ENCODE peak calls at places on chromosomes 16 and 17, in nine cellular contexts. A is pulmonary artery endothelial cell; E is CD4-positive, alpha-beta memory T cell; X is T-helper 17 cell; N is A673; R is CD4-positive, alpha-beta T cell; W is endothelial cell; I is A549; U is NCI-H510A treated with DMSO at 0.1 percent for 48 hours. K is an unnamed sample.

GRCh38 chr17:74516561-74516960 is 14.7 kb downstream of the CD300LB start:
- DNase-seq in E (no peak), R (no peak), I (no peak), X (no peak), W (no peak), N (no peak), A (no peak), U (no peak), K (no peak)

GRCh38 chr16:47880653-47881052 is 275.1 kb downstream of the ABCC12 start:
- DNase-seq in E (no peak), A (no peak), X (no peak), R (no peak), U (no peak), W (no peak), I (no peak), N (no peak), K (no peak)

GRCh38 chr17:77445030-77445907 is 304.5 kb downstream of the SEC14L1 start:
- DNase-seq in I (no peak), W (no peak), U (no peak), X (peak; percentile 70), N (no peak), E (peak; percentile 94), R (peak; percentile 86), A (no peak), K (no peak)

GRCh38 chr17:74513987-74514631 is 17.2 kb downstream of the CD300LB start:
- DNase-seq in N (peak; percentile 52), R (peak; percentile 14), A (no peak), X (peak; percentile 11), W (peak; percentile 44), I (peak; percentile 87), E (peak; percentile 36), U (no peak), K (no peak)

GRCh38 chr16:53968896-53969295 is 264.9 kb downstream of the FTO start:
- DNase-seq in W (no peak), U (no peak), I (no peak), A (no peak), E (no peak), R (no peak), N (no peak), X (no peak), K (no peak)

GRCh38 chr16:35319536-35320192 is 1860.3 kb downstream of the TP53TG3F start:
- DNase-seq in E (no peak), R (no peak), X (no peak), N (no peak), W (no peak), A (no peak), U (no peak), I (no peak), K (no peak)

GRCh38 chr17:79781691-79782575 is 4.0 kb downstream of the CBX2 start:
- DNase-seq in A (no peak), X (no peak), I (no peak), N (no peak), U (no peak), W (no peak), R (no peak), E (no peak), K (no peak)

GRCh38 chr17:2547176-2547575 is 35.5 kb upstream of the METTL16 start:
- DNase-seq in R (no peak), W (no peak), X (no peak), N (peak; percentile 71), U (no peak), A (no peak), I (peak; percentile 49), E (no peak), K (no peak)

GRCh38 chr17:47225436-47225858 is 16.3 kb downstream of the MYL4 start:
- DNase-seq in X (no peak), R (no peak), E (no peak), I (peak; percentile 45), W (no peak), U (no peak), N (peak; percentile 59), A (peak; percentile 99), K (no peak)

GRCh38 chr17:80613732-80614071 is 69.1 kb downstream of the RPTOR start:
- DNase-seq in N (no peak), E (no peak), R (no peak), W (no peak), I (no peak), A (no peak), U (peak; percentile 95), X (no peak), K (no peak)

GRCh38 chr16:87226926-87227650 is 90.1 kb downstream of the C16orf95 start:
- DNase-seq in N (no peak), E (no peak), I (no peak), W (no peak), U (no peak), A (no peak), R (no peak), X (no peak), K (no peak)

GRCh38 chr16:11637320-11637719 is 30.9 kb upstream of the SNN start:
- DNase-seq in X (no peak), R (no peak), U (no peak), N (no peak), W (no peak), I (no peak), A (no peak), E (no peak), K (no peak)

GRCh38 chr16:89261691-89262563 is 44.4 kb downstream of the ZNF778 start:
- DNase-seq in I (no peak), U (no peak), X (no peak), A (no peak), N (no peak), R (no peak), W (no peak), E (no peak), K (peak; percentile 15)

GRCh38 chr17:14719942-14720341 is 419.1 kb downstream of the HS3ST3B1 start:
- DNase-seq in I (no peak), U (no peak), A (no peak), X (no peak), W (no peak), N (no peak), E (no peak), R (no peak), K (no peak)

GRCh38 chr17:5035356-5035755 is at the start of gene SLC52A1:
- DNase-seq in A (no peak), W (no peak), U (no peak), X (no peak), R (no peak), E (no peak), N (no peak), I (peak; percentile 47), K (no peak)

GRCh38 chr17:82200135-82200534 is 12.5 kb downstream of the CCDC57 start:
- DNase-seq in X (no peak), R (no peak), E (no peak), U (no peak), I (no peak), A (no peak), W (no peak), N (no peak), K (no peak)

GRCh38 chr17:82023447-82024241 is 539 bp downstream of the LRRC45 start:
- DNase-seq in X (no peak), U (peak; percentile 27), A (no peak), N (no peak), R (peak; percentile 7), I (no peak), E (no peak), W (peak; percentile 33), K (no peak)